ENCODE peak calls at places on chromosome 3, in seven cellular contexts. S is A549, A is Peyer's patch, U is endothelial cell of umbilical vein, R is sigmoid colon, C is spleen, L is right lobe of liver. B is an unnamed sample.

GRCh38 chr3:185988080-185988815 is 50.4 kb upstream of the TRA2B start:
- DNase-seq in S (no peak), L (no peak), R (no peak), C (no peak), A (no peak), U (no peak), B (no peak)

GRCh38 chr3:167738037-167738436 is 2.5 kb downstream of the SERPINI1 start:
- DNase-seq in L (no peak), S (no peak), A (no peak), U (no peak), R (no peak), C (no peak), B (no peak)

GRCh38 chr3:151085889-151086483 is 522 bp downstream of the MED12L start:
- DNase-seq in R (no peak), A (no peak), L (peak; percentile 20), S (peak; percentile 57), U (no peak), C (peak; percentile 86), B (no peak)

GRCh38 chr3:122958290-122958689 is 69.3 kb downstream of the SEMA5B start:
- DNase-seq in U (no peak), C (no peak), R (no peak), L (no peak), S (no peak), A (no peak), B (no peak)

GRCh38 chr3:197476126-197476525 is 79.6 kb downstream of the BDH1 start:
- DNase-seq in A (no peak), S (no peak), L (no peak), C (no peak), U (peak; percentile 48), R (no peak), B (no peak)

GRCh38 chr3:4994823-4995499 is 15.7 kb downstream of the BHLHE40 start:
- DNase-seq in R (peak; percentile 90), S (no peak), A (no peak), C (no peak), U (peak; percentile 63), L (peak; percentile 39), B (peak; percentile 52)

GRCh38 chr3:71217640-71218222 is 365.8 kb downstream of the FOXP1 start:
- DNase-seq in C (no peak), L (no peak), R (no peak), S (no peak), U (no peak), A (no peak), B (no peak)

GRCh38 chr3:42498791-42499477 is 3.5 kb upstream of the VIPR1 start:
- DNase-seq in L (no peak), U (no peak), R (peak; percentile 38), A (no peak), C (peak; percentile 51), S (no peak), B (no peak)

GRCh38 chr3:196169836-196170240 is 41.4 kb downstream of the ZDHHC19 start:
- DNase-seq in S (no peak), U (no peak), R (no peak), L (no peak), C (peak; percentile 73), A (no peak), B (no peak)

GRCh38 chr3:41193822-41194539 is 5.3 kb upstream of the CTNNB1 start:
- DNase-seq in L (no peak), U (no peak), R (no peak), A (no peak), C (no peak), S (no peak), B (no peak)

DNA sequence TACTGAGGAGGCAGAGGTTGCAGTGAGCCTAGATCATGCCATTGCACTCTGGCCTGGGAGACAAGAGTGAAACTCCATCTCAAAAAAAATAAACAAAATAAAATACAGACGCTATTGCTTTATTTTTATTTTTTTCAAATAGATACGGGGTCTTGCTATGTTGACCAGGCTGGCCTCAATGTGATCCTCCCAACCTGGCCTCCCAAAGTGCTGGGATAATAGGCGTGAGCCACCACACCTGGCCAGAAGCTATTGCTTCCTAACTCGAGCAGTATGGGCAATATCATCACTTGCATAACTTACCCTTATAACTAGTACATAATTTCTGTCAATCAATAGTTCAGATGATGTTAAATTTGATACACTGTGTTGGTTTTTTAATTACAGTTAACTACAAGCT is 3.0 kb downstream of the ARF4 start:
- DNase-seq in S (no peak), U (no peak), A (no peak), R (no peak), C (no peak), L (no peak), B (no peak)
- TF ChIP-seq POLR2A in S (no peak), U (no peak), A (no peak), R (no peak), C (no peak), L (no peak), B (no peak)

GRCh38 chr3:194139977-194140351 is 4.0 kb downstream of the HES1 start:
- DNase-seq in L (no peak), U (no peak), C (no peak), R (no peak), S (no peak), A (no peak), B (no peak)
- TF ChIP-seq POLR2A in L (no peak), U (no peak), C (no peak), R (no peak), S (no peak), A (no peak), B (no peak)

GRCh38 chr3:184811999-184812844 is at the start of gene VPS8:
- DNase-seq in C (peak; percentile 99), A (peak; percentile 96), S (peak; percentile 75), R (peak; percentile 98), U (peak; percentile 97), L (peak; percentile 97), B (peak; percentile 95)
- TF ChIP-seq POLR2A in C (no peak), A (peak; percentile 82), S (peak; percentile 90), R (peak; percentile 53), U (peak; percentile 78), L (peak; percentile 73), B (peak; percentile 90)

DNA sequence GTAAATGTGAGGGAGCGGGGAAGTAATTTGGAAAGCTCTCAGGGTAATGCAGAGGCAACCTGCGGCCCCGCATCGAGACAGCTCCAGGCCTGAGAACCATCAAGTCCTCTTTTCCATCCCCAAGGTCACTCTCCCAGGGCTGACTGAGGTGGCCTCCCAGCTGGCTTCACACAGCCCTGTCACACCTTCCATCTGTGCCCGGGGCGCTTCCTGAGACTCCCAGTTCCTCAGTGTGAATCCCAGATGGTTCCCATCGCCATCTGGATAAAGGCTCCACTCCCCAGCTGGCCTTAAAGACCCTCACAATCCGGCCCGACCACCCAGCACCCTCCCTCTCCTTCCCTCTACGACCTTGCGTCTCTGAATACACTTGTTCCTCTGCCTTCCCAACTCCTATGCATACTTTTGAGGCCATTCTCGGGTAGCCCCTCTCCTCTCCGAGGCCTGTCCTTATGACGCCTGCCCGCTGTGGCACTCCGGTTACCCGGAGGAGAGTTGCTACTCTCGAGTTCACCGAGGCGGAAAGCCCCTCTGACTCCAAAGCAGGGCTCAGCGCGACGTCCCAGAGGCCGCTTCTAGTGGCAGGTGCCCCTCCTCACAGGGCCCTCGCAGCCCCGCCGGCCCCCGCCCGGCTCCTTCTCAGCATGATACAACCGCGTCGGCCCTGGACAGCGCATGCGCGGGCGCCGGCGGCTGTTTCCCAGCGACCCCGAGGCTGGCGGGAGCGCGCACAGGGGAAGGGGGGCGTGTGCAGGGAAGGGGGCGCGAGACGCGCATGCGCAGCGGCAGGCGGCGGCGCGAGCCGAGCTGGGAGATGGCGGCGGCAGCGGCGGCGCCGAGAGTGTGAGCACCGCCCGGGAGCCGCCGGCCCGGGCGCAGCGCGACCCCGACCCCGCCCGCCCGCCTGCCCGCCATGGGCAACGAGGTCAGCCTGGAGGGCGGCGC is at the start of gene BSN:
- DNase-seq in U (peak; percentile 92), A (peak; percentile 75), S (peak; percentile 82), C (peak; percentile 95), L (peak; percentile 94), R (peak; percentile 95), B (peak; percentile 96)
- TF ChIP-seq POLR2A in U (no peak), A (no peak), S (peak; percentile 32), C (no peak), L (no peak), R (no peak), B (peak; percentile 20)

GRCh38 chr3:128847631-128848370 is 31.6 kb upstream of the ACAD9 start:
- DNase-seq in C (no peak), S (no peak), A (no peak), L (no peak), R (no peak), U (no peak), B (no peak)

GRCh38 chr3:128845119-128845518 is 34.3 kb upstream of the ACAD9 start:
- DNase-seq in C (no peak), L (no peak), A (peak; percentile 20), R (no peak), S (no peak), U (no peak), B (no peak)

GRCh38 chr3:128844502-128844901 is 34.9 kb upstream of the ACAD9 start:
- DNase-seq in C (peak; percentile 69), R (no peak), S (no peak), L (no peak), A (no peak), U (no peak), B (no peak)

GRCh38 chr3:128846501-128846900 is 32.9 kb upstream of the ACAD9 start:
- DNase-seq in C (no peak), A (no peak), U (no peak), L (no peak), S (no peak), R (no peak), B (no peak)

DNA sequence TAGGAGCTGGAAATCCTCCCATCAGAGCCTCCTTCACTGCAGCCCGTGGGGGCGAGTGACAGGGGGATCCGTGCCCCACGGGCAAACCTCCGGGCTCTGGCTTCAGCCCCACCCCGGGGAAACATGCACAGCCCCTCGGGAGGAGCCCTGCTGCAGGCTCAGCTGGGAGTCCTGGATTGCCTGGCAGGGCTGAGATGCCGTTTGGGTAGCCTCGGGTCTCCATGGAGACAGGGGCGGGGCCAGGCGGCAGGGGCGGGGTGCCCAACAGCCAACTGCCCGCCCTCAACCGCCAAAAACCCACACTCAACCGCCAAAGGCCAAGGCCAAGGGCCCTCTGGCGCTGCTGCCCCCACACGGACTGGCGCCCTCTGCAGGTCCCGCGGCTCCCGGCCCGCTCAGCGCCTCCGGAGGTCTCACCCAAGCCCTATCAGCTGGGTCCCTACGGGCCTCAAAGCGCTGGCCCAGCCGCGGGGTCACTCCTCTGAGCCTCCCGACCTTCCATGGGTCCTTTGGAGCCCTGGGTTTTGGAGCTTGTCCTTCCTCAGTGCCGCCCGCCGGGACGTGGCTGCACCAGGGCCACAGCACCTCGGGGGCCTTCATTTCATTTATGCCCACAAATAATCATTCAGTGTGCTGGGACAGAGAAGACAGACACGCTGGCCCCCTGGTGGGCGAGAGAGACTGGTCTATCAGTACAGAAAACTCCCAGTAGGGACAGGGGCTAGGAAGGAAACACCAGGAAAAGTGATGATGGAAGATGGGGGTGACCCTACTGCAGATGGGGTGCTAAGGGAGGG is 33.5 kb upstream of the ACAD9 start:
- DNase-seq in S (peak; percentile 62), U (peak; percentile 79), C (peak; percentile 95), A (peak; percentile 78), R (peak; percentile 90), L (peak; percentile 89), B (peak; percentile 99)
- TF ChIP-seq POLR2A in S (no peak), U (no peak), C (no peak), A (no peak), R (no peak), L (no peak), B (no peak)

GRCh38 chr3:16338124-16338523 is 73.1 kb downstream of the OXNAD1 start:
- DNase-seq in A (peak; percentile 81), C (peak; percentile 90), U (no peak), L (peak; percentile 36), S (no peak), R (no peak), B (no peak)
- TF ChIP-seq POLR2A in A (no peak), C (no peak), U (no peak), L (no peak), S (no peak), R (no peak), B (no peak)

GRCh38 chr3:53591646-53592045 is 97.2 kb downstream of the CACNA1D start:
- DNase-seq in U (no peak), S (no peak), R (no peak), L (no peak), A (no peak), C (no peak), B (no peak)
- TF ChIP-seq POLR2A in U (no peak), S (no peak), R (no peak), L (no peak), A (no peak), C (no peak), B (no peak)